ENCODE peak calls at places on chromosome 14, in five cellular contexts. Y is activated CD4-positive, alpha-beta T cell treated with anti-CD3 and anti-CD28 coated beads, Interleukin-2, amount 50 U/mL, for 48 hours; O is hypothalamus; E is NCI-H1436; M is B cell. G is an unnamed sample.

GRCh38 chr14:72928872-72929271 is 2.6 kb downstream of the DCAF4 start:
- DNase-seq in Y (no peak), O (no peak), E (no peak), M (no peak), G (no peak)

GRCh38 chr14:61153914-61154545 is 127.1 kb downstream of the TMEM30B start:
- DNase-seq in Y (no peak), O (no peak), E (no peak), M (no peak), G (no peak)

GRCh38 chr14:73607241-73607640 is 5.1 kb upstream of the ACOT6 start:
- DNase-seq in Y (no peak), O (no peak), E (no peak), M (no peak), G (no peak)

GRCh38 chr14:105258846-105259245 is 10.5 kb downstream of the BTBD6 start:
- DNase-seq in Y (no peak), O (no peak), E (no peak), M (no peak), G (no peak)

GRCh38 chr14:104895207-104895785 is 29.4 kb upstream of the PLD4 start:
- DNase-seq in Y (no peak), O (no peak), E (no peak), M (no peak), G (no peak)

GRCh38 chr14:101823511-101824120 is 62.1 kb downstream of the PPP2R5C start:
- DNase-seq in Y (peak), O (no peak), E (no peak), M (no peak), G (peak)

GRCh38 chr14:59657769-59658168 is 81.2 kb upstream of the CCDC175 start:
- DNase-seq in Y (no peak), O (no peak), E (no peak), M (no peak), G (no peak)

GRCh38 chr14:49982522-49982951 is 89.7 kb downstream of the ARF6 start:
- DNase-seq in Y (no peak), O (no peak), E (no peak), M (no peak), G (no peak)

GRCh38 chr14:92224348-92224954 is 98.5 kb upstream of the SLC24A4 start:
- DNase-seq in Y (no peak), O (no peak), E (no peak), M (no peak), G (no peak)

GRCh38 chr14:68538641-68539040 is 254.2 kb downstream of the ZFP36L1 start:
- DNase-seq in Y (no peak), O (no peak), E (no peak), M (no peak), G (no peak)

GRCh38 chr14:77752799-77753516 is 8.0 kb downstream of the SNW1 start:
- DNase-seq in Y (no peak), O (no peak), E (no peak), M (no peak), G (no peak)

GRCh38 chr14:31477248-31477647 is 10.6 kb downstream of the GPR33 start:
- DNase-seq in Y (no peak), O (no peak), E (no peak), M (no peak), G (no peak)

GRCh38 chr14:105931808-105932483 is 405.6 kb downstream of the TMEM121 start:
- DNase-seq in Y (no peak), O (no peak), E (no peak), M (no peak), G (no peak)

GRCh38 chr14:88185843-88186242 is 137.2 kb downstream of the KCNK10 start:
- DNase-seq in Y (no peak), O (no peak), E (no peak), M (no peak), G (no peak)

GRCh38 chr14:89165189-89165809 is 251.7 kb downstream of the FOXN3 start:
- DNase-seq in Y (no peak), O (no peak), E (no peak), M (peak), G (no peak)

GRCh38 chr14:28635387-28635786 is 131.2 kb upstream of the FOXG1 start:
- DNase-seq in Y (no peak), O (no peak), E (no peak), M (no peak), G (peak)

GRCh38 chr14:37223947-37224474 is 26.3 kb downstream of the MIPOL1 start:
- DNase-seq in Y (no peak), O (no peak), E (no peak), M (no peak), G (no peak)

GRCh38 chr14:88535149-88535548 is 19.7 kb downstream of the PTPN21 start:
- DNase-seq in Y (no peak), O (no peak), E (no peak), M (no peak), G (no peak)

GRCh38 chr14:44529026-44529425 is 21.9 kb upstream of the FSCB start:
- DNase-seq in Y (no peak), O (no peak), E (no peak), M (no peak), G (no peak)

GRCh38 chr14:104140463-104141331 is 2.3 kb downstream of the KIF26A start:
- DNase-seq in Y (no peak), O (no peak), E (no peak), M (no peak), G (no peak)

GRCh38 chr14:22485178-22485577 is 103.8 kb downstream of the DAD1 start:
- DNase-seq in Y (no peak), O (no peak), E (no peak), M (no peak), G (no peak)

GRCh38 chr14:51547260-51547659 is 104.5 kb upstream of the FRMD6 start:
- DNase-seq in Y (no peak), O (no peak), E (no peak), M (no peak), G (no peak)

GRCh38 chr14:103019827-103020226 is 37.5 kb downstream of the CDC42BPB start:
- DNase-seq in Y (no peak), O (no peak), E (no peak), M (no peak), G (no peak)

GRCh38 chr14:105281354-105282097 is 19.3 kb downstream of the BRF1 start:
- DNase-seq in Y (no peak), O (no peak), E (no peak), M (no peak), G (no peak)

GRCh38 chr14:96567289-96567899 is 65.2 kb downstream of the PAPOLA start:
- DNase-seq in Y (no peak), O (no peak), E (no peak), M (no peak), G (no peak)

GRCh38 chr14:96584199-96584906 is 82.2 kb downstream of the PAPOLA start:
- DNase-seq in Y (peak), O (no peak), E (peak), M (peak), G (peak)

GRCh38 chr14:99094901-99095300 is 177.1 kb downstream of the BCL11B start:
- DNase-seq in Y (no peak), O (no peak), E (no peak), M (no peak), G (no peak)

GRCh38 chr14:101474563-101475467 is 86.5 kb upstream of the DIO3 start:
- DNase-seq in Y (no peak), O (no peak), E (no peak), M (no peak), G (no peak)

GRCh38 chr14:102503576-102504224 is 5.9 kb downstream of the ANKRD9 start:
- DNase-seq in Y (no peak), O (no peak), E (no peak), M (no peak), G (no peak)

G was measured in activated naive CD8-positive, alpha-beta T cell treated with anti-CD3 and anti-CD28 coated beads, Interleukin-2, amount 50 U/mL, for 24 hours.